ENCODE peak calls at places on chromosomes 2 and 18, in five cellular contexts. Y, N, D, M and T are unnamed samples.

GRCh38 chr2:163734911-163735691 is 707 bp downstream of the FIGN start:
- DNase-seq in Y (no peak), N (no peak), D (peak), M (no peak), T (peak)

GRCh38 chr18:74645717-74646116 is 48.0 kb downstream of the ZNF407 start:
- DNase-seq in Y (no peak), N (no peak), D (peak), M (no peak), T (no peak)

GRCh38 chr2:104804148-104804890 is 49.6 kb upstream of the POU3F3 start:
- DNase-seq in Y (peak), N (no peak), D (no peak), M (no peak), T (peak)

GRCh38 chr18:2104620-2105462 is 466.5 kb downstream of the METTL4 start:
- DNase-seq in Y (peak), N (peak), D (peak), M (peak), T (peak)

GRCh38 chr2:64922482-64923384 is 66.5 kb upstream of the SLC1A4 start:
- DNase-seq in Y (no peak), N (no peak), D (no peak), M (no peak), T (no peak)

GRCh38 chr18:77858331-77858730 is 608.7 kb downstream of the GALR1 start:
- DNase-seq in Y (no peak), N (no peak), D (no peak), M (no peak), T (no peak)

GRCh38 chr2:239625913-239626734 is 225.3 kb upstream of the HDAC4 start:
- DNase-seq in Y (no peak), N (no peak), D (no peak), M (no peak), T (no peak)

GRCh38 chr18:23071285-23071684 is 64.0 kb upstream of the CABLES1 start:
- DNase-seq in Y (no peak), N (peak), D (peak), M (no peak), T (peak)

GRCh38 chr18:26655614-26656400 is 107.5 kb upstream of the KCTD1 start:
- DNase-seq in Y (peak), N (no peak), D (peak), M (no peak), T (peak)

GRCh38 chr18:13660510-13660909 is 65.8 kb downstream of the FAM210A start:
- DNase-seq in Y (no peak), N (no peak), D (no peak), M (no peak), T (no peak)

GRCh38 chr2:160140471-160140870 is 59.6 kb downstream of the ITGB6 start:
- DNase-seq in Y (peak), N (no peak), D (no peak), M (no peak), T (no peak)

GRCh38 chr18:42113529-42114191 is 158.6 kb downstream of the PIK3C3 start:
- DNase-seq in Y (peak), N (no peak), D (peak), M (no peak), T (no peak)